ENCODE peak calls at places on chromosomes 7 and 10, in nine cellular contexts. E, Y, D, M, G, Q, Z, X and H are unnamed samples.

GRCh38 chr7:90222811-90223725 is 11.5 kb downstream of the STEAP2 start:
- DNase-seq in E (peak), Y (no peak), D (no peak), M (no peak), G (no peak), Q (no peak), Z (no peak), X (peak), H (no peak)

GRCh38 chr10:93872776-93873175 is 21.0 kb upstream of the SLC35G1 start:
- DNase-seq in E (no peak), Y (no peak), D (no peak), M (no peak), G (no peak), Q (no peak), Z (no peak), X (no peak), H (no peak)

GRCh38 chr7:46534593-46535271 is 613.7 kb upstream of the IGFBP3 start:
- DNase-seq in E (no peak), Y (no peak), D (no peak), M (no peak), G (no peak), Q (no peak), Z (peak), X (peak), H (no peak)

GRCh38 chr10:71605263-71605962 is 114.2 kb downstream of the C10orf105 start:
- DNase-seq in E (no peak), Y (no peak), D (no peak), M (no peak), G (no peak), Q (no peak), Z (no peak), X (no peak), H (no peak)

GRCh38 chr10:62093863-62094291 is 174.8 kb downstream of the RTKN2 start:
- DNase-seq in E (no peak), Y (no peak), D (no peak), M (no peak), G (no peak), Q (no peak), Z (peak), X (peak), H (no peak)

GRCh38 chr7:50261593-50261992 is 42.9 kb upstream of the IKZF1 start:
- DNase-seq in E (no peak), Y (no peak), D (no peak), M (no peak), G (no peak), Q (no peak), Z (no peak), X (no peak), H (no peak)

GRCh38 chr7:72187179-72187578 is 225.0 kb downstream of the CALN1 start:
- DNase-seq in E (no peak), Y (no peak), D (no peak), M (no peak), G (no peak), Q (no peak), Z (no peak), X (no peak), H (no peak)

GRCh38 chr7:111677848-111678247 is 115.6 kb upstream of the IMMP2L start:
- DNase-seq in E (no peak), Y (no peak), D (no peak), M (no peak), G (no peak), Q (no peak), Z (no peak), X (no peak), H (no peak)

GRCh38 chr7:64046041-64046389 is 781 bp downstream of the ZNF727 start:
- DNase-seq in E (no peak), Y (no peak), D (no peak), M (no peak), G (no peak), Q (no peak), Z (no peak), X (no peak), H (no peak)